ENCODE peak calls at places on chromosomes 6 and 20, in ten cellular contexts. V, R, X, Q, C, S, Z, W, O and N are unnamed samples.
A peak's percentile ranks its signal among the peaks of the same experiment; 100 is the strongest.

GRCh38 chr20:62587757-62588402 is 54.4 kb upstream of the SLCO4A1 start:
- DNase-seq in W (no peak), O (no peak), V (peak; percentile 33), Q (no peak), Z (peak; percentile 33), R (no peak), C (no peak), X (no peak), S (no peak), N (peak; percentile 92)

GRCh38 chr20:18154342-18154741 is 16.7 kb downstream of the KAT14 start:
- DNase-seq in V (no peak), S (no peak), R (no peak), Z (no peak), O (no peak), X (no peak), Q (no peak), W (no peak), C (no peak), N (no peak)

GRCh38 chr6:79084693-79085092 is 6.6 kb upstream of the PHIP start:
- DNase-seq in V (no peak), O (no peak), C (no peak), R (no peak), S (peak; percentile 44), Z (no peak), W (no peak), Q (no peak), X (no peak), N (no peak)

GRCh38 chr6:31356216-31356945 is 598 bp downstream of the HLA-B start:
- DNase-seq in S (no peak), C (no peak), X (no peak), Q (no peak), W (no peak), R (no peak), V (peak; percentile 21), O (peak; percentile 46), Z (peak; percentile 36), N (no peak)

GRCh38 chr6:35178932-35179832 is 34.6 kb upstream of the SCUBE3 start:
- DNase-seq in R (no peak), X (no peak), C (no peak), S (no peak), O (no peak), V (no peak), W (no peak), Z (no peak), Q (no peak), N (no peak)

GRCh38 chr20:47397652-47398301 is 41.3 kb upstream of the ZMYND8 start:
- DNase-seq in R (peak; percentile 22), C (no peak), W (no peak), O (no peak), Q (no peak), S (no peak), X (no peak), Z (no peak), V (no peak), N (no peak)

GRCh38 chr20:25066386-25066785 is 8.4 kb upstream of the ACSS1 start:
- DNase-seq in S (no peak), V (no peak), W (no peak), C (no peak), Q (no peak), X (no peak), Z (peak; percentile 33), O (no peak), R (peak; percentile 35), N (no peak)

GRCh38 chr6:1636971-1637871 is 27.5 kb downstream of the FOXC1 start:
- DNase-seq in R (peak; percentile 43), Z (no peak), C (no peak), W (no peak), X (no peak), O (no peak), S (no peak), V (no peak), Q (no peak), N (no peak)

GRCh38 chr6:158002951-158003853 is 21.5 kb downstream of the SYNJ2 start:
- DNase-seq in R (no peak), O (no peak), X (no peak), S (peak; percentile 93), W (peak; percentile 97), V (no peak), Q (peak; percentile 43), C (no peak), Z (peak; percentile 96), N (no peak)

GRCh38 chr6:33837070-33837469 is 33.3 kb upstream of the MLN start:
- DNase-seq in X (no peak), O (no peak), Z (no peak), C (no peak), S (no peak), Q (no peak), R (no peak), W (no peak), V (no peak), N (no peak)

GRCh38 chr6:9116026-9116425 is 680.7 kb upstream of the SLC35B3 start:
- DNase-seq in C (no peak), O (no peak), X (no peak), S (peak; percentile 81), W (no peak), R (no peak), Q (no peak), V (no peak), Z (no peak), N (no peak)

GRCh38 chr20:22216984-22217383 is 367.4 kb downstream of the FOXA2 start:
- DNase-seq in S (no peak), Q (no peak), R (no peak), W (no peak), V (no peak), Z (no peak), C (no peak), O (no peak), X (no peak), N (no peak)

GRCh38 chr6:149075616-149076354 is 241.7 kb upstream of the TAB2 start:
- DNase-seq in S (no peak), Z (no peak), O (no peak), X (no peak), W (no peak), V (no peak), R (no peak), C (no peak), Q (no peak), N (no peak)

GRCh38 chr6:89411269-89412070 is 603 bp downstream of the RRAGD start:
- DNase-seq in X (peak; percentile 50), R (peak; percentile 58), W (no peak), O (peak; percentile 65), S (no peak), V (peak; percentile 36), Z (no peak), C (no peak), Q (no peak), N (peak; percentile 75)

GRCh38 chr20:25100914-25101313 is 19.0 kb upstream of the VSX1 start:
- DNase-seq in Q (no peak), R (no peak), V (no peak), X (no peak), W (no peak), S (no peak), Z (no peak), O (no peak), C (no peak), N (no peak)

GRCh38 chr6:12232339-12232738 is 57.8 kb upstream of the EDN1 start:
- DNase-seq in V (no peak), C (no peak), S (no peak), Q (no peak), Z (no peak), O (no peak), X (no peak), W (peak; percentile 72), R (no peak), N (no peak)

GRCh38 chr6:121383478-121383877 is 49.2 kb upstream of the TBC1D32 start:
- DNase-seq in Z (no peak), C (no peak), Q (no peak), X (no peak), V (no peak), O (no peak), S (no peak), W (no peak), R (no peak), N (no peak)

GRCh38 chr6:148973809-148974208 is 227.0 kb downstream of the UST start:
- DNase-seq in Z (peak; percentile 35), W (peak; percentile 48), X (peak; percentile 39), C (peak; percentile 14), O (no peak), V (no peak), R (no peak), Q (no peak), S (peak; percentile 50), N (no peak)

GRCh38 chr20:25318471-25319240 is 70.8 kb downstream of the PYGB start:
- DNase-seq in R (no peak), W (no peak), C (no peak), V (no peak), S (no peak), O (peak; percentile 73), X (no peak), Q (peak; percentile 52), Z (no peak), N (no peak)

GRCh38 chr6:109298605-109299004 is 83.7 kb downstream of the CD164 start:
- DNase-seq in W (no peak), S (no peak), X (no peak), Q (no peak), Z (no peak), V (no peak), R (no peak), O (no peak), C (no peak), N (no peak)

GRCh38 chr6:51541847-51542246 is 545.6 kb downstream of the PKHD1 start:
- DNase-seq in X (no peak), C (no peak), Q (no peak), R (no peak), S (peak; percentile 24), W (no peak), O (no peak), Z (no peak), V (no peak), N (no peak)

GRCh38 chr6:104010897-104011296 is 848.8 kb downstream of the HACE1 start:
- DNase-seq in C (no peak), W (no peak), O (no peak), V (no peak), Z (no peak), Q (no peak), R (no peak), X (no peak), S (no peak), N (no peak)

GRCh38 chr6:1059596-1059995 is 252.3 kb upstream of the FOXQ1 start:
- DNase-seq in C (no peak), S (no peak), W (no peak), O (no peak), R (no peak), Q (no peak), Z (no peak), X (no peak), V (no peak), N (no peak)